ENCODE peak calls at places on chromosomes 16 and 17, in ten cellular contexts. U, P, K, V, Z, D, S, R, C and A are unnamed samples.
A peak's percentile ranks its signal among the peaks of the same experiment; 100 is the strongest.

GRCh38 chr16:55478827-55479559 is at the start of gene MMP2:
- DNase-seq in U (peak; percentile 93), P (no peak), K (peak; percentile 85), V (no peak), Z (peak; percentile 91), D (peak; percentile 96), S (no peak), R (no peak), C (peak; percentile 78), A (peak; percentile 87)

GRCh38 chr17:8799001-8799850 is at the start of gene MFSD6L:
- DNase-seq in U (no peak), P (peak; percentile 91), K (no peak), V (peak; percentile 81), Z (peak; percentile 68), D (no peak), S (no peak), R (no peak), C (no peak), A (no peak)

GRCh38 chr17:9115446-9116265 is 94.3 kb downstream of the NTN1 start:
- DNase-seq in U (peak; percentile 86), P (peak; percentile 28), K (peak; percentile 89), V (peak; percentile 70), Z (peak; percentile 81), D (peak; percentile 31), S (peak; percentile 66), R (peak; percentile 67), C (no peak), A (no peak)

GRCh38 chr17:59056857-59057256 is 49.8 kb downstream of the TRIM37 start:
- DNase-seq in U (no peak), P (no peak), K (no peak), V (no peak), Z (no peak), D (no peak), S (no peak), R (no peak), C (no peak), A (no peak)

GRCh38 chr17:80992948-80993624 is 1.4 kb downstream of the CHMP6 start:
- DNase-seq in U (no peak), P (no peak), K (no peak), V (peak; percentile 46), Z (no peak), D (peak; percentile 37), S (no peak), R (no peak), C (peak; percentile 68), A (no peak)

GRCh38 chr17:50425682-50426471 is at the start of gene ACSF2:
- DNase-seq in U (peak; percentile 87), P (peak; percentile 73), K (peak; percentile 86), V (peak; percentile 90), Z (peak; percentile 66), D (peak; percentile 94), S (no peak), R (peak; percentile 87), C (peak; percentile 95), A (peak; percentile 59)

GRCh38 chr17:74515941-74516340 is 15.3 kb downstream of the CD300LB start:
- DNase-seq in U (no peak), P (no peak), K (no peak), V (no peak), Z (no peak), D (no peak), S (no peak), R (no peak), C (no peak), A (no peak)

GRCh38 chr16:66996983-66997358 is 8.6 kb downstream of the CES4A start:
- DNase-seq in U (no peak), P (no peak), K (no peak), V (no peak), Z (no peak), D (no peak), S (no peak), R (no peak), C (no peak), A (no peak)

GRCh38 chr16:30110661-30111060 is 2.7 kb downstream of the GDPD3 start:
- DNase-seq in U (no peak), P (no peak), K (no peak), V (no peak), Z (peak; percentile 37), D (no peak), S (no peak), R (no peak), C (no peak), A (no peak)

GRCh38 chr17:3035256-3035967 is 28.0 kb downstream of the OR1D5 start:
- DNase-seq in U (no peak), P (no peak), K (no peak), V (peak; percentile 26), Z (no peak), D (no peak), S (no peak), R (no peak), C (peak; percentile 52), A (no peak)

GRCh38 chr16:65015577-65015976 is 106.3 kb downstream of the CDH11 start:
- DNase-seq in U (no peak), P (no peak), K (no peak), V (no peak), Z (no peak), D (no peak), S (no peak), R (no peak), C (no peak), A (no peak)

GRCh38 chr16:8972843-8973586 is 9.3 kb upstream of the USP7 start:
- DNase-seq in U (no peak), P (no peak), K (no peak), V (no peak), Z (no peak), D (no peak), S (no peak), R (no peak), C (no peak), A (no peak)

GRCh38 chr17:2198917-2199316 is 104.7 kb downstream of the SMG6 start:
- DNase-seq in U (no peak), P (no peak), K (no peak), V (no peak), Z (no peak), D (no peak), S (no peak), R (no peak), C (no peak), A (no peak)

GRCh38 chr17:8837438-8838075 is 29.9 kb downstream of the PIK3R6 start:
- DNase-seq in U (peak; percentile 57), P (peak; percentile 73), K (peak; percentile 44), V (no peak), Z (no peak), D (no peak), S (no peak), R (no peak), C (no peak), A (no peak)

GRCh38 chr17:47725446-47726109 is 7.5 kb upstream of the TBX21 start:
- DNase-seq in U (no peak), P (no peak), K (no peak), V (no peak), Z (no peak), D (no peak), S (no peak), R (no peak), C (no peak), A (no peak)
- TF ChIP-seq CTCF in U (no peak), P (no peak), K (no peak), V (no peak), Z (peak; percentile 26), D (peak; percentile 20), S (no peak), R (no peak), C (no peak), A (peak; percentile 32)

GRCh38 chr16:19135201-19135838 is 21.6 kb downstream of the ITPRIPL2 start:
- DNase-seq in U (no peak), P (no peak), K (no peak), V (no peak), Z (no peak), D (no peak), S (no peak), R (no peak), C (no peak), A (no peak)
- H3K4me1 ChIP-seq in U (peaks cover 48% of the 10 kb centered on the region), P (no peaks in the 10 kb centered on the region), K (no peaks in the 10 kb centered on the region), V (no peaks in the 10 kb centered on the region), Z (peaks cover 6% of the 10 kb centered on the region), D (peaks cover 46% of the 10 kb centered on the region), S (peaks cover 15% of the 10 kb centered on the region), R (peaks cover 76% of the 10 kb centered on the region), C (peaks cover 75% of the 10 kb centered on the region), A (no peaks in the 10 kb centered on the region)

GRCh38 chr16:876041-876335 is 75.5 kb upstream of the GNG13 start:
- DNase-seq in U (peak; percentile 55), P (no peak), K (no peak), V (no peak), Z (no peak), D (no peak), S (no peak), R (no peak), C (peak; percentile 56), A (no peak)

GRCh38 chr16:873889-874288 is 73.4 kb upstream of the GNG13 start:
- DNase-seq in U (peak; percentile 55), P (no peak), K (no peak), V (no peak), Z (no peak), D (no peak), S (no peak), R (no peak), C (peak; percentile 69), A (no peak)

GRCh38 chr16:873243-873661 is 72.7 kb upstream of the GNG13 start:
- DNase-seq in U (no peak), P (no peak), K (no peak), V (no peak), Z (no peak), D (no peak), S (no peak), R (no peak), C (peak; percentile 77), A (no peak)

GRCh38 chr16:875182-876040 is 74.9 kb upstream of the GNG13 start:
- DNase-seq in U (peak; percentile 41), P (no peak), K (no peak), V (no peak), Z (no peak), D (no peak), S (no peak), R (no peak), C (peak; percentile 60), A (no peak)

GRCh38 chr16:874366-875181 is 74.0 kb upstream of the GNG13 start:
- DNase-seq in U (peak; percentile 55), P (no peak), K (no peak), V (no peak), Z (no peak), D (no peak), S (no peak), R (no peak), C (peak; percentile 81), A (no peak)
- TF ChIP-seq CTCF in U (no peak), P (no peak), K (no peak), V (no peak), Z (no peak), D (no peak), S (no peak), R (no peak), C (no peak), A (no peak)

DNA sequence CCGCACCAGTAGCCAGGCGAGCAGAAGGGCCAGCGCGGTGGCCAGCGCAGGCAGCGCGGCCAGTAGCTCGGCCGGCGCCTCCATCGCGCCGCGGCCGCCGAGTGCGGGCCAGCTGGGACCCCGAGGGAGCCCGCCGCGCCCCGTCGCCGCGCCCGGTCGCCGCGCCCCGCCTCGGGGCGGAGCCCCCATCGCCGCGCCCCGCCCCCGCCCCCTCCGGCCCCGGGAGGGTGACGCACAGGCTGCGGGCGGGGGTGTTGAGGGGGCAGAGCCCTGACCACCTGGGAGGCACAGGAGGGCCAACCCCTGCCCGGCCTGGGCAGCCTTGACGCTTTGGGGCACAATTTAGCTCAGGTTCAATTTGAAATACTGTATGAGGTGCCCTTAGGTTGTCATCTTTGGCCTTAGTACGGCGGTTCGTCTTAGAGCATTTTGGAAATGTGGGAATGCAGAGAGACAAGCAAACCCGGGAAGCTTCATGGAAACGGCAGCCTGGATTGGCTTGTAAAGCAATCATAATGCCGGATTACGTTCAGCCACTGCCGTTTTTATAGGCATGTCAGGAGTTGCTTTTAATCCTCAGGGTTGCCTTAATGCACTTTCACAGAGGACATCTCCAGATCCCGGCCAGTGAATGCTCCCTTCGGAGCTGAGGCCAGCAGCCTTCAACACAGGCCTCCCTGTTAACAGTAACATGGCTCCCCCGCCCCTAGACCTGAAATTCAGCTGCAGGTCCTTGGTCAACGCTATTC is at the start of gene MXRA7:
- DNase-seq in U (peak; percentile 93), P (peak; percentile 73), K (peak; percentile 88), V (peak; percentile 75), Z (peak; percentile 87), D (peak; percentile 97), S (no peak), R (peak; percentile 78), C (peak; percentile 87), A (peak; percentile 86)
- H3K4me1 ChIP-seq in U (peaks cover 55% of the 10 kb centered on the region), P (peaks cover 51% of the 10 kb centered on the region), K (peaks cover 4% of the 10 kb centered on the region), V (peaks cover 14% of the 10 kb centered on the region), Z (peaks cover 31% of the 10 kb centered on the region), D (peaks cover 25% of the 10 kb centered on the region), S (peaks cover 18% of the 10 kb centered on the region), R (peaks cover 22% of the 10 kb centered on the region), C (peaks cover 63% of the 10 kb centered on the region), A (peaks cover 20% of the 10 kb centered on the region)